ENCODE peak calls at places on chromosomes 1 and 21, in ten cellular contexts. U, F, O, Z, M, N, T, H, P and Y are unnamed samples.

GRCh38 chr1:159214149-159214760 is 9.6 kb downstream of the ACKR1 start:
- DNase-seq in U (peak), F (no peak), O (peak), Z (no peak), M (peak), N (peak), T (peak), H (peak), P (no peak), Y (peak)

GRCh38 chr1:101174722-101175121 is 62.1 kb upstream of the S1PR1 start:
- DNase-seq in U (peak), F (no peak), O (no peak), Z (no peak), M (peak), N (no peak), T (no peak), H (no peak), P (peak), Y (no peak)

GRCh38 chr1:167273027-167273800 is 52.5 kb downstream of the POU2F1 start:
- DNase-seq in U (peak), F (no peak), O (no peak), Z (no peak), M (peak), N (no peak), T (no peak), H (no peak), P (no peak), Y (peak)

GRCh38 chr1:41348394-41348793 is 12.8 kb upstream of the FOXO6 start:
- DNase-seq in U (no peak), F (no peak), O (no peak), Z (no peak), M (no peak), N (no peak), T (no peak), H (no peak), P (no peak), Y (no peak)

GRCh38 chr1:33985166-33985565 is 121.3 kb downstream of the HMGB4 start:
- DNase-seq in U (peak), F (no peak), O (no peak), Z (no peak), M (no peak), N (no peak), T (peak), H (no peak), P (no peak), Y (peak)

GRCh38 chr1:63878914-63879313 is 105.1 kb downstream of the ROR1 start:
- DNase-seq in U (peak), F (no peak), O (no peak), Z (no peak), M (peak), N (no peak), T (no peak), H (no peak), P (no peak), Y (no peak)

GRCh38 chr21:25896657-25897056 is 161.9 kb downstream of the GABPA start:
- DNase-seq in U (no peak), F (no peak), O (no peak), Z (no peak), M (no peak), N (no peak), T (no peak), H (no peak), P (no peak), Y (no peak)

GRCh38 chr1:239893127-239893731 is 198.5 kb upstream of the FMN2 start:
- DNase-seq in U (no peak), F (no peak), O (no peak), Z (no peak), M (no peak), N (no peak), T (no peak), H (no peak), P (no peak), Y (no peak)

GRCh38 chr1:180951186-180951745 is 38.6 kb downstream of the KIAA1614 start:
- DNase-seq in U (no peak), F (no peak), O (peak), Z (no peak), M (no peak), N (no peak), T (no peak), H (no peak), P (no peak), Y (no peak)

GRCh38 chr1:160354388-160354985 is 11.3 kb downstream of the NCSTN start:
- DNase-seq in U (peak), F (no peak), O (no peak), Z (peak), M (no peak), N (no peak), T (peak), H (no peak), P (no peak), Y (peak)

DNA sequence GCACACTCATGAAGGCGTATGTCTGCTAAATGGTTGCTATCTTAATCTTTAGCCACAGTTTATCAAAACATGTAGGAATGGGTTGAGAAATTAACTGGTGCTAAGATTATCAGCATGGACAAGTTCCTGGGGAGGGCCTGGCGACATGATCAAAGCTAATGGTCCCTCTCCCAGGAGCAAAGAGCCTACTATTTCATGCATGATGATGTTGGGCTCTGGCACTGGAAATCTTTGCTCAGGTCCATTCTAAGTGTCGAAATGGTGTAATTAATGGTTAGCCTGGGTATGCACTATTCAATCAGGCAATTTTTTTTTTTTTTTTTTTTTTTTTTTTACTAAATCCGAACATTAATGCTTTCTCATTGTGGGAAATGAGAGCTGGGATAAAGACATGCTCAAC is 91.8 kb downstream of the SLC45A1 start:
- DNase-seq in U (no peak), F (no peak), O (no peak), Z (no peak), M (no peak), N (no peak), T (no peak), H (no peak), P (no peak), Y (no peak)
- H3K4me3 ChIP-seq in U (no peak), F (no peak), O (no peak), Z (no peak), M (no peak), N (no peak), T (no peak), H (no peak), P (no peak), Y (no peak)

GRCh38 chr1:204161609-204162497 is 4.3 kb downstream of the REN start:
- DNase-seq in U (no peak), F (no peak), O (no peak), Z (no peak), M (no peak), N (no peak), T (no peak), H (no peak), P (no peak), Y (no peak)
- H3K4me3 ChIP-seq in U (no peak), F (no peak), O (no peak), Z (no peak), M (no peak), N (no peak), T (no peak), H (no peak), P (no peak), Y (no peak)

DNA sequence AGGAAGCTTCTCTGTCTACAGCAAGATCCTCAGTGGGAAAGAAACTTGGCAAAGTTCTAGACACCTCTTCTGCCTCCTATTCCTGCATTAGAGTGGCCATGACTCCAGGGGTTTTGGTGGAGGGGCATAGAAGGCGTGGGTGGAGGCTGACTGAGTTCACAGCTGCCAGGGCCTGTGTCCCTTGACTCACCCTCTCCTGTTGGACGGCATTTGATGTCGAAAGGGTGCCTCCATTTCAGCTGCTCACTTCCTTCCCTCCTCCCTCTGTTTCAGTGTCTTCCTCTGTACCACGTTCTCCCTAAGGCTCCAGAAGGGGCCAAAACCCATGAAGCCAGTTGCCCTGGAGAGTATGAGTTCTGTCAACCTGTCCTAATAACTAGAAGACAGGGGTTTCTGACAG is 637 bp downstream of the TMEM79 start:
- DNase-seq in U (peak), F (no peak), O (no peak), Z (no peak), M (no peak), N (no peak), T (no peak), H (no peak), P (no peak), Y (peak)
- H3K4me3 ChIP-seq in U (no peak), F (no peak), O (no peak), Z (no peak), M (no peak), N (no peak), T (no peak), H (peak), P (no peak), Y (no peak)

GRCh38 chr1:30761312-30762151 is 4.0 kb upstream of the LAPTM5 start:
- DNase-seq in U (no peak), F (peak), O (no peak), Z (no peak), M (no peak), N (no peak), T (no peak), H (no peak), P (no peak), Y (peak)

GRCh38 chr1:30758785-30759380 is 1.3 kb upstream of the LAPTM5 start:
- DNase-seq in U (peak), F (no peak), O (no peak), Z (no peak), M (no peak), N (no peak), T (no peak), H (no peak), P (no peak), Y (peak)

GRCh38 chr1:30760596-30761311 is 3.2 kb upstream of the LAPTM5 start:
- DNase-seq in U (no peak), F (peak), O (no peak), Z (no peak), M (no peak), N (no peak), T (no peak), H (no peak), P (no peak), Y (no peak)

GRCh38 chr1:30757976-30758688 is 558 bp upstream of the LAPTM5 start:
- DNase-seq in U (no peak), F (no peak), O (no peak), Z (no peak), M (no peak), N (no peak), T (no peak), H (no peak), P (no peak), Y (no peak)

DNA sequence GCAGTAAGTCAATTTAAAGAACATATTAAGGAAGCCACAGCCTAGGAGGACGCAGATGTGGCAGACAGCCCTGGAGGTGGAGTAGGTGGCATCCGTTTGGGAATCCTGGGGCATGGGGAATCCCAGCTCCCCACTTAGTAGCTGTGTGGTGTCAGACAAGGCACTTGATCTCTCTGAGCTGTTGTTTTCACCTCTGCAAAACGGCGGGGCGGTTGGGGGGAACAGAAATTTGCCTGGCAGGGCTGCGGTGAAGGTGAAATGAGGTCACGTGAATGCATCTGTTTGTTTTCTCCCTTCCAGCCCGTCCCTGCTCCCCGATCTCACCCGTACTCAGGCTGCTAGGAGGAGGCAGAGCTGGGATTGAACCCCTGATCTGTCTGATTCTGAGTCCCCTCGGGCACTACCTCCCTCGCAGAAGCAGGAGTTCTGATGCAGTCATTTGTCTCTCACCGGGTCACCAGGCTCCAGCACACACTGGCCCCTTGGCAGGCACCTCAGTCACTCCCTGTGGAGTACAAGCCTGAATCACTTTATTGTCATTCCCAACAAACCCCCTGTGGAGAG is 2.2 kb upstream of the LAPTM5 start:
- DNase-seq in U (no peak), F (peak), O (no peak), Z (no peak), M (no peak), N (no peak), T (no peak), H (no peak), P (no peak), Y (peak)
- H3K4me3 ChIP-seq in U (no peak), F (no peak), O (no peak), Z (no peak), M (no peak), N (no peak), T (no peak), H (no peak), P (no peak), Y (no peak)

DNA sequence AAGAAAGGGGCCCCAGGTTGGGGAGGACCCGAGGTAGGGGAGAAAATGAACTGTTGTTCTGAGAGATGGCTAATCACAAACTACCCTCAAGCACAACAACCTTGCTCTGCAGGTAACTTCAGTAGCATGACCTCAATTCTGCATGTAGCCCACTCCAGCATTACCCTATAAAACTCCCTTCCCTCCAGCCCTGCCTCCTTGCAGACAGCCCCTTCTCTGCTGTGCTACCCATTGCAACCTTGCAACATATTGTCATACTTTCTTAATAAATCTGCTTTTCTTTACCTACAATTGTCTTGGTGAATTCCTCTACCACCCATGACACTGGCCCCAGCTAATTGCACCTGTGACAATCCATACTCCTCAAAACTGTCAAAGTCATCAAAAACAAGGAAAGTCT is 428.9 kb downstream of the MATN1 start:
- DNase-seq in U (no peak), F (no peak), O (no peak), Z (peak), M (no peak), N (peak), T (no peak), H (peak), P (no peak), Y (no peak)
- H3K4me3 ChIP-seq in U (no peak), F (no peak), O (no peak), Z (no peak), M (no peak), N (no peak), T (no peak), H (no peak), P (no peak), Y (no peak)

GRCh38 chr1:81799939-81800740 is 594 bp upstream of the ADGRL2 start:
- DNase-seq in U (peak), F (peak), O (peak), Z (no peak), M (peak), N (peak), T (peak), H (peak), P (no peak), Y (peak)

GRCh38 chr1:81800741-81801031 is at the start of gene ADGRL2:
- DNase-seq in U (no peak), F (peak), O (no peak), Z (no peak), M (no peak), N (peak), T (no peak), H (peak), P (no peak), Y (no peak)

GRCh38 chr1:81802601-81803422 is 2.1 kb downstream of the ADGRL2 start:
- DNase-seq in U (peak), F (peak), O (peak), Z (peak), M (peak), N (peak), T (peak), H (peak), P (no peak), Y (peak)

GRCh38 chr1:81801834-81802531 is 1.2 kb downstream of the ADGRL2 start:
- DNase-seq in U (peak), F (peak), O (no peak), Z (no peak), M (peak), N (peak), T (peak), H (peak), P (no peak), Y (peak)

DNA sequence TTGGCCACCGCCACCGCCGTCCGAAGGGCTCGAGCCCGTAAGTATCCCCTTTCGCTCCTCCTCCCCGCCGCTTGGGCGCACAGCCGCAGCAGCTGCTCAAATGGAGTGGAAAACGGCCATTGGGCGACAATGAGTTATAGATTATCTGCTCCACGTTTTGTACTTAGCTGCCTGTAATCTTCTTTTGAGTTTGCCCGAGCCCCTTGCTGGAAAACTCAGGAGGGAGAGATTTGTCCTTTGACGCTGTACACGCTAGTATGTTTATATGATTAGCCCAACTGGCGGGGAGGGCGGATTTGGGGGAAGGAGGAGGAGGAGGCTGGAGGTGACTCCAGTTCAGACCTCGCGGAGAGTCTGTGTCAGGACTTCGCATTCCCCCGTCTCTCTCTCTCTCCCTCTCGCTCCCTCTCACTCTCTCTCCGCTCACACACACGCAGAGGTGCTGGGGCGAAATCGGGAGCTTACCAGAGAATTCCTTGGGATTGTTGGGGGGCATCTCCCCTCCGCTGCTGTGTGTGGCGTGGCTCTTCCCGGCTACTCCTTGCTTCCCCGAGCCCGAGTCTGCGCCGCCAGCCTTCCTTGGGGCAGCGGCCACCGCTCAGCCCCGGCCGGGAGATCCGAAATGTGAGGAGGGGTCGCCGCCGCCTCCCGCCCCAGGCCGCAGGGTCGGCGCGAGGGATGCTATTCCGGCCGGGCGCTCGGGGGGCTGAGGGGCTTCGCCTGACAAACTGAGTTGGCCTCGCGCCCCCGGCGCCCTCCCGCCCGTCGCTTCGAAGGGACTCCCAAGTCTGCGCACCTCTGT is 499 bp downstream of the ADGRL2 start:
- DNase-seq in U (peak), F (peak), O (peak), Z (peak), M (peak), N (peak), T (peak), H (peak), P (peak), Y (peak)
- H3K4me3 ChIP-seq in U (peak), F (peak), O (peak), Z (peak), M (peak), N (peak), T (peak), H (peak), P (peak), Y (peak)

DNA sequence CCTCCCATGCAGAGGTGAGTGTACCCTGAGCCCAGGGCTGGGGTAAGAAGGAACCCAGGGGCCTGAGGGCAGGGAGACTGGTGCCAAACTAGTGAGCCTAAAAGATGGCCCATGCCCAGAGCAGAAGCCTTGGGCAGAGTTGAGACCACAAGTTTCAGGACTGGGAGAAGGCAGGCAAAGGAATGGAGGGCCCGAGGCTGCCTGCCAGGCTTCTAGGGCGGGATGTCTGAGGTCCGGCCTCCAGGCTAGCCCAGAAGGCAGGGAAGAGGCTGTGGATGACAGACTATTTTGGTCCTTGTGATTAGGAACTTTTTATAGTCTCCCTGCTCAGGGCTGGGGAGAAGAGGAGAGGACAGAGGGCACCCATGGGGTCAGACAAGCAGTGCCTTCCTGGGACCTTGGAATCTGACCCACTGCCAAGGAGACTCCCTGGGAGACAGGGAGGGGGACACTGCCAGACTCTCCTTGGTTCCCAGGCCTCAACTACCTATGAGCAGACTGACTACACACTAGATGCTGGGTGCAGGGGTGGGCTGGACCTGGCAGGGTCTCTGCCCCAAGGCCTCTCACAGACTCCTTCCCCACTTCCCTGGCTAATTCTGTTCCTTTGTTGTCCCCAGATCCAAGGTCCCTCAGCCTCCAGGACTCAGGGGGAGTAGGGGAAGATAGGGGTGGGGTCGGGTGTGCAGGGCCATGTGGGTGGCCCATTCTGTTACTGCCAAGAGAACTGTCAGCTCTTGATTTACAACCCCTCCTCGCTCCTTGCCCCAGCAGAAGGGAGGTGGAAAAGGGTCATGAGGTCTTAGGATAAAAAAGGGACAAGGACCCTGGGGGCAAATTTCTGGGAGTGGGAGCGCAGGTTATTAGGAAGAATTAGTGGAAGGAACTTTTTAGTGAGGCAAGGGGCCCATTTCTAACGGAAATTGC is 497 bp downstream of the FAM110D start:
- DNase-seq in U (no peak), F (no peak), O (no peak), Z (no peak), M (no peak), N (no peak), T (no peak), H (no peak), P (no peak), Y (no peak)
- H3K4me3 ChIP-seq in U (no peak), F (peak), O (peak), Z (peak), M (no peak), N (no peak), T (peak), H (peak), P (no peak), Y (no peak)

DNA sequence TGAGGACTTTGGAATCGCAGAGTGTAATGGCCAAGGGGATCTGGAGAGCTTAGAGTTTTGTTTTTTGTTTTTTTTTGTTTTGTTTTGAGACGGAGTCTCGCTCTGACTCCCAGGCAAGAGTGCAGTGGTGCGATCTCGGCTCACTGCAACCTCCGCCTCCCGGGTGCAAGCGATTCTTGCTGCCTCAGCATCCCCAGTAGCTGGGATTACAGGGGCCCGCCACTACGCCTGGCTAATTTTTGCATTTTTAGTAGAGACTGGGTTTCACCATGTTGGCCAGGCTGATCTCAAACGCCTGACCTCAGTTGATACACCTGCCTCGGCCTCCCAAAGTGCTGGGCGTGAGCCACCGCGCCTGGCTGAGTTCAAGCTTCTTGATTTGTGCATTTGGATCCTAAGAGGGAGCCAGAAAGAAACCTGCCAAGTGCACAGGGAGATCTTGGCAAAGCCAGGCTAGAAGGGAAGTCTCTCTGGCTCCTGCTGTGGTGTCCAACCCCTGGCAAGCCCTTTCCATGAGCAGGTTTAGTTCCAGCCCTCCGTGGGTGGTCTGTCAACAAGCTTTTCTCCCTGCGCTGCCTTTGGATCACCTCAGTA is 852 bp downstream of the FAAH start:
- DNase-seq in U (no peak), F (peak), O (no peak), Z (no peak), M (no peak), N (no peak), T (peak), H (peak), P (no peak), Y (peak)
- H3K4me3 ChIP-seq in U (peak), F (peak), O (peak), Z (peak), M (peak), N (peak), T (peak), H (peak), P (peak), Y (no peak)